ENCODE peak calls at places on chromosomes 16 and 17, in seven cellular contexts. One of them, this sample, is unnamed.

GRCh38 chr16:69150146-69150865 is 17.9 kb downstream of the UTP4 start:
- DNase-seq in uterus: peak
- DNase-seq in non-pigmented ciliary epithelial cell: no peak
- DNase-seq in neural crest cell: peak
- DNase-seq in RPMI8226: peak
- DNase-seq in kidney glomerular epithelial cell: peak
- DNase-seq in choroid plexus epithelial cell: peak
- DNase-seq in this sample: peak

GRCh38 chr16:70703041-70703834 is 17.4 kb upstream of the MTSS2 start:
- DNase-seq in uterus: peak
- DNase-seq in non-pigmented ciliary epithelial cell: peak
- DNase-seq in neural crest cell: peak
- DNase-seq in RPMI8226: no peak
- DNase-seq in kidney glomerular epithelial cell: peak
- DNase-seq in choroid plexus epithelial cell: peak
- DNase-seq in this sample: no peak

GRCh38 chr16:9308300-9309209 is 217.1 kb downstream of the HAPSTR1 start:
- DNase-seq in uterus: no peak
- DNase-seq in non-pigmented ciliary epithelial cell: no peak
- DNase-seq in neural crest cell: no peak
- DNase-seq in RPMI8226: no peak
- DNase-seq in kidney glomerular epithelial cell: peak
- DNase-seq in choroid plexus epithelial cell: no peak
- DNase-seq in this sample: no peak

GRCh38 chr17:32460054-32460453 is 15.7 kb downstream of the PSMD11 start:
- DNase-seq in uterus: no peak
- DNase-seq in non-pigmented ciliary epithelial cell: no peak
- DNase-seq in neural crest cell: no peak
- DNase-seq in RPMI8226: no peak
- DNase-seq in kidney glomerular epithelial cell: no peak
- DNase-seq in choroid plexus epithelial cell: no peak
- DNase-seq in this sample: no peak

GRCh38 chr17:50467114-50467854 is 1.4 kb downstream of the CHAD start:
- DNase-seq in uterus: no peak
- DNase-seq in non-pigmented ciliary epithelial cell: no peak
- DNase-seq in neural crest cell: no peak
- DNase-seq in RPMI8226: no peak
- DNase-seq in kidney glomerular epithelial cell: no peak
- DNase-seq in choroid plexus epithelial cell: no peak
- DNase-seq in this sample: no peak

GRCh38 chr16:8862309-8863130 is 6.3 kb downstream of the CARHSP1 start:
- DNase-seq in uterus: no peak
- DNase-seq in non-pigmented ciliary epithelial cell: no peak
- DNase-seq in neural crest cell: no peak
- DNase-seq in RPMI8226: no peak
- DNase-seq in kidney glomerular epithelial cell: no peak
- DNase-seq in choroid plexus epithelial cell: no peak
- DNase-seq in this sample: no peak

GRCh38 chr16:29974291-29975133 is 844 bp downstream of the TAOK2 start:
- DNase-seq in uterus: peak
- DNase-seq in non-pigmented ciliary epithelial cell: no peak
- DNase-seq in neural crest cell: no peak
- DNase-seq in RPMI8226: peak
- DNase-seq in kidney glomerular epithelial cell: no peak
- DNase-seq in choroid plexus epithelial cell: peak
- DNase-seq in this sample: no peak

GRCh38 chr17:41324180-41325075 is 8.9 kb upstream of the KRTAP17-1 start:
- DNase-seq in uterus: no peak
- DNase-seq in non-pigmented ciliary epithelial cell: no peak
- DNase-seq in neural crest cell: no peak
- DNase-seq in RPMI8226: peak
- DNase-seq in kidney glomerular epithelial cell: peak
- DNase-seq in choroid plexus epithelial cell: peak
- DNase-seq in this sample: no peak

GRCh38 chr16:4136229-4136813 is 20.1 kb upstream of the ADCY9 start:
- DNase-seq in uterus: no peak
- DNase-seq in non-pigmented ciliary epithelial cell: no peak
- DNase-seq in neural crest cell: no peak
- DNase-seq in RPMI8226: peak
- DNase-seq in kidney glomerular epithelial cell: no peak
- DNase-seq in choroid plexus epithelial cell: no peak
- DNase-seq in this sample: no peak

GRCh38 chr17:40311575-40311974 is 2.6 kb downstream of the RARA start:
- DNase-seq in uterus: no peak
- DNase-seq in non-pigmented ciliary epithelial cell: no peak
- DNase-seq in neural crest cell: no peak
- DNase-seq in RPMI8226: peak
- DNase-seq in kidney glomerular epithelial cell: no peak
- DNase-seq in choroid plexus epithelial cell: peak
- DNase-seq in this sample: no peak

GRCh38 chr16:76518791-76519190 is 241.6 kb downstream of the CNTNAP4 start:
- DNase-seq in uterus: no peak
- DNase-seq in non-pigmented ciliary epithelial cell: no peak
- DNase-seq in neural crest cell: no peak
- DNase-seq in RPMI8226: no peak
- DNase-seq in kidney glomerular epithelial cell: no peak
- DNase-seq in choroid plexus epithelial cell: no peak
- DNase-seq in this sample: no peak

This sample was measured in NCI-H1105.